ENCODE peak calls at places on chromosome 15, in ten cellular contexts. A is BE2C; X is RCC 7860; S is HCEC 1CT; D is activated CD8-positive, alpha-beta T cell treated with anti-CD3 and anti-CD28 coated beads for 36 hours; O is Daoy; Q is pancreas; N is CD8-positive, alpha-beta T cell; M is kidney tubule cell; W is effector CD8-positive, alpha-beta T cell. L is an unnamed sample.

GRCh38 chr15:27398631-27399030 is 427.6 kb downstream of the GABRG3 start:
- DNase-seq in W (no peak), O (no peak), X (no peak), A (no peak), S (no peak), Q (no peak), D (no peak), M (no peak), N (no peak), L (no peak)

GRCh38 chr15:79977431-79977940 is 6.5 kb upstream of the BCL2A1 start:
- DNase-seq in X (no peak), A (no peak), D (no peak), Q (no peak), S (no peak), W (no peak), N (no peak), M (no peak), O (no peak), L (no peak)

GRCh38 chr15:34754674-34755418 is at the start of gene GJD2:
- DNase-seq in M (no peak), A (peak), D (peak), W (no peak), N (no peak), O (no peak), X (no peak), Q (peak), S (no peak), L (peak)

GRCh38 chr15:33115191-33115861 is 79.2 kb downstream of the FMN1 start:
- DNase-seq in D (no peak), W (no peak), A (no peak), M (no peak), X (no peak), O (no peak), N (no peak), Q (no peak), S (no peak), L (no peak)

GRCh38 chr15:39797407-39797806 is 14.8 kb upstream of the FSIP1 start:
- DNase-seq in N (no peak), Q (no peak), X (no peak), S (no peak), M (no peak), W (no peak), A (no peak), O (no peak), D (no peak), L (no peak)

GRCh38 chr15:59174846-59175831 is 31.5 kb upstream of the LDHAL6B start:
- DNase-seq in M (peak), A (peak), O (peak), D (peak), W (no peak), S (peak), X (peak), Q (no peak), N (no peak), L (peak)

GRCh38 chr15:74375303-74375693 is 7.9 kb upstream of the CYP11A1 start:
- DNase-seq in N (peak), S (peak), D (peak), A (peak), Q (peak), W (peak), O (peak), M (peak), X (peak), L (peak)

GRCh38 chr15:70141376-70142071 is 43.8 kb upstream of the TLE3 start:
- DNase-seq in W (no peak), D (peak), Q (no peak), S (no peak), A (no peak), N (no peak), X (no peak), O (no peak), M (no peak), L (no peak)

GRCh38 chr15:64635486-64635815 is 139.9 kb downstream of the RBPMS2 start:
- DNase-seq in M (peak), X (peak), W (no peak), D (no peak), S (peak), A (peak), O (no peak), Q (no peak), N (no peak), L (no peak)

GRCh38 chr15:89747708-89748682 is 3.1 kb downstream of the MESP1 start:
- DNase-seq in X (no peak), Q (peak), O (no peak), N (no peak), M (no peak), D (no peak), S (no peak), A (no peak), W (no peak), L (no peak)